ENCODE peak calls at places on chromosomes 16 and 17, in five cellular contexts. V is amniotic stem cell, Q is immature natural killer cell, G is transverse colon, J is iris pigment epithelial cell. O is an unnamed sample.

GRCh38 chr17:3748576-3748975 is 24.9 kb downstream of the HASPIN start:
- DNase-seq in J (no peak), Q (no peak), V (no peak), G (no peak), O (no peak)

GRCh38 chr17:58329808-58330543 is 1.4 kb upstream of the TSPOAP1 start:
- DNase-seq in G (no peak), V (no peak), J (no peak), Q (no peak), O (no peak)

GRCh38 chr16:31001507-31002251 is 8.8 kb downstream of the STX1B start:
- DNase-seq in Q (no peak), G (no peak), V (no peak), J (no peak), O (no peak)

GRCh38 chr17:68612923-68613292 is 11.7 kb upstream of the FAM20A start:
- DNase-seq in Q (no peak), G (no peak), V (no peak), J (no peak), O (no peak)

GRCh38 chr16:58462997-58463891 is 36.7 kb upstream of the NDRG4 start:
- DNase-seq in G (no peak), Q (peak), V (no peak), J (no peak), O (no peak)

GRCh38 chr17:1779571-1780074 is 17.8 kb downstream of the SERPINF1 start:
- DNase-seq in Q (no peak), J (peak), V (peak), G (peak), O (no peak)

GRCh38 chr17:11094377-11094776 is 146.6 kb upstream of the SHISA6 start:
- DNase-seq in V (no peak), Q (no peak), G (no peak), J (no peak), O (no peak)

GRCh38 chr17:27430882-27431491 is 25.3 kb upstream of the KSR1 start:
- DNase-seq in G (peak), V (peak), Q (no peak), J (peak), O (no peak)

GRCh38 chr17:42178817-42179216 is 2.1 kb downstream of the KCNH4 start:
- DNase-seq in G (no peak), V (no peak), J (no peak), Q (no peak), O (no peak)

GRCh38 chr16:88748364-88748763 is 36.7 kb downstream of the PIEZO1 start:
- DNase-seq in Q (no peak), J (no peak), V (no peak), G (no peak), O (no peak)

GRCh38 chr17:1787301-1787902 is 25.5 kb downstream of the SERPINF1 start:
- DNase-seq in V (peak), G (peak), Q (no peak), J (peak), O (no peak)

O was measured in substantia nigra.